ENCODE peak calls at places on chromosomes 5 and 9, in six cellular contexts. N is left ventricle myocardium inferior, Z is cardiac fibroblast, D is tibial nerve, T is breast epithelium, P is body of pancreas. R is an unnamed sample.

GRCh38 chr5:103929310-103930003 is 366.9 kb upstream of the NUDT12 start:
- DNase-seq in N (no peak), T (no peak), Z (no peak), P (no peak), D (no peak), R (peak)

GRCh38 chr5:56481147-56481997 is 248.2 kb upstream of the ANKRD55 start:
- DNase-seq in Z (peak), N (peak), D (no peak), P (peak), T (no peak), R (peak)

GRCh38 chr9:14353222-14354056 is 39.5 kb upstream of the NFIB start:
- DNase-seq in Z (peak), N (peak), T (peak), D (peak), P (peak), R (peak)

GRCh38 chr9:70635790-70636189 is 221.3 kb upstream of the KLF9 start:
- DNase-seq in P (no peak), N (no peak), T (no peak), Z (peak), D (no peak), R (no peak)

GRCh38 chr5:105872569-105873270 is 1798.0 kb downstream of the EFNA5 start:
- DNase-seq in Z (peak), N (no peak), T (no peak), P (no peak), D (no peak), R (no peak)

GRCh38 chr9:100011062-100011681 is 87.6 kb downstream of the ERP44 start:
- DNase-seq in P (peak), Z (peak), T (no peak), D (no peak), N (no peak), R (peak)

GRCh38 chr9:109497193-109498165 is 628 bp downstream of the PTPN3 start:
- DNase-seq in Z (no peak), P (peak), D (no peak), N (no peak), T (no peak), R (no peak)

GRCh38 chr9:73137286-73137899 is 14.3 kb upstream of the ANXA1 start:
- DNase-seq in P (no peak), D (no peak), T (no peak), Z (no peak), N (no peak), R (peak)

GRCh38 chr9:69397384-69398214 is 72.6 kb downstream of the ENTREP1 start:
- DNase-seq in Z (peak), T (peak), P (no peak), D (no peak), N (no peak), R (peak)

GRCh38 chr5:73464016-73464745 is 15.6 kb upstream of the FOXD1 start:
- DNase-seq in P (no peak), N (no peak), D (no peak), Z (peak), T (no peak), R (peak)

GRCh38 chr5:160269017-160269416 is 39.7 kb downstream of the FABP6 start:
- DNase-seq in D (peak), Z (peak), P (peak), N (peak), T (peak), R (peak)

GRCh38 chr5:133285583-133286021 is 233.8 kb downstream of the HSPA4 start:
- DNase-seq in D (no peak), T (peak), N (peak), Z (peak), P (peak), R (peak)

GRCh38 chr9:111961575-111961974 is 65.0 kb downstream of the UGCG start:
- DNase-seq in P (peak), Z (no peak), T (no peak), N (no peak), D (no peak), R (peak)

GRCh38 chr9:20988061-20988460 is 43.4 kb downstream of the HACD4 start:
- DNase-seq in D (no peak), T (no peak), Z (no peak), P (no peak), N (no peak), R (no peak)

GRCh38 chr5:43416988-43417394 is 4.8 kb upstream of the CCL28 start:
- DNase-seq in Z (no peak), T (no peak), P (no peak), D (no peak), N (no peak), R (no peak)

GRCh38 chr9:33288828-33289483 is 1.4 kb upstream of the NFX1 start:
- DNase-seq in Z (no peak), P (no peak), D (no peak), T (no peak), N (no peak), R (no peak)

GRCh38 chr5:3596261-3596825 is 711 bp downstream of the IRX1 start:
- DNase-seq in T (no peak), D (no peak), Z (no peak), P (no peak), N (no peak), R (peak)

GRCh38 chr5:108461628-108462367 is 79.9 kb upstream of the FBXL17 start:
- DNase-seq in P (no peak), D (no peak), N (no peak), Z (peak), T (no peak), R (peak)
- H3K4me3 ChIP-seq in P (no peak), D (no peak), N (no peak), Z (no peak), T (no peak), R (no peak)

GRCh38 chr5:68418680-68419079 is 203.1 kb downstream of the PIK3R1 start:
- DNase-seq in T (no peak), D (no peak), N (no peak), P (no peak), Z (no peak), R (no peak)
- TF ChIP-seq CTCF in T (no peak), D (no peak), N (no peak), P (no peak), Z (no peak), R (no peak)

GRCh38 chr5:38515648-38516047 is 40.8 kb downstream of the LIFR start:
- DNase-seq in P (no peak), D (no peak), Z (peak), T (no peak), N (no peak), R (peak)
- H3K4me3 ChIP-seq in P (no peak), D (no peak), Z (no peak), T (no peak), N (no peak), R (no peak)

DNA sequence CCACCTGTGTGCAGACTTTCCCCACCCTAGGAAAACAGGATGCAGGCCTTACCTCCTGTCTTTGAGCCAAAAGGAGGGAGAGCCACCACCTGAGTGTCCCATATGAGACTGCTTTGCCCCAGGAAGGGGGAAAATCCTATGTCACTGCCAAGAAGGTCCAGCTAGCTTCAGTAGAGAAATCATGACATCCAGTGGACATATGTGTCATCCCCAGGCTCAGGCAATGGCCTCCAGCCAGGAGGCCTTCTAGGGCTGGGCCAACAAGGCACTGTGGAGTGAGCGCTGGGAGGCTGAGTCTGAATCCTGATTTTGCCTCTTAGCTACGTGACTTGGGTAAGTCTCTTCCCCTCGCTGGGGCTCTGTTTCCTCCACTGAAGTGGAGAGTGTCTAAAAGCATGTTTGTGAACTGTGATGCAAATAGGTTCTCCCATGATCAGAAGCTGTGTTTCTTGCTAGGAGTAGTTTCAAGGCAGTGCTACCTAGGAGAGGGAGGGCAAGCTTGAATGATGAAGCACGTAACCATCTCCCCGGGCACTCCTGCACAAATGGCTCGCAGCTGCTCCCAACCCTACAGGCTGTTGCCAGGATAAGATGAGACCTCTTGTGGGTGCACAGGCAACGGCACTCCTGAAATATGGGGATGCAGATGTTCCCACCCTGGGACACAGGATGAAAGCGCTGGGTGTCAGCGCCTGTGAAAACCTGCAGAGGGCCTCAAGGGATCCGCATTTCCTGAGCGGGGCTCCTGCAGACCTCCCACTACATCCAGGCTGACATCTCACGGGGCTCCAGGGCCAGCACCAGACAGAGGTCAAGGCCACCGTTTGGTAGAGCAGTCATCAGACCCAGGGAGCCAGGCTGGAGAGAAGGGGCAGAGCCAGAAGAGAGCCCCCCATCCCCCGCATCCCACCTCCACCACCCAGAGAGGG is 60.5 kb downstream of the SMIM23 start:
- DNase-seq in Z (peak), N (peak), D (no peak), T (no peak), P (peak), R (peak)
- TF ChIP-seq CTCF in Z (peak), N (peak), D (no peak), T (no peak), P (no peak), R (peak)

GRCh38 chr5:76546497-76547102 is 76.6 kb downstream of the F2RL2 start:
- DNase-seq in Z (no peak), N (no peak), P (no peak), D (no peak), T (no peak), R (no peak)
- H3K4me3 ChIP-seq in Z (no peak), N (no peak), P (no peak), D (no peak), T (no peak), R (no peak)

GRCh38 chr5:148729182-148729581 is 74.9 kb upstream of the HTR4 start:
- DNase-seq in N (no peak), T (no peak), D (no peak), Z (peak), P (no peak), R (no peak)
- TF ChIP-seq CTCF in N (peak), T (no peak), D (no peak), Z (peak), P (no peak), R (no peak)

GRCh38 chr5:110354341-110354740 is 372.1 kb downstream of the TMEM232 start:
- DNase-seq in Z (peak), T (no peak), N (no peak), P (peak), D (no peak), R (peak)
- H3K4me3 ChIP-seq in Z (no peak), T (no peak), N (no peak), P (no peak), D (no peak), R (no peak)

GRCh38 chr9:126694206-126695081 is 80.7 kb downstream of the LMX1B start:
- DNase-seq in D (no peak), P (no peak), T (no peak), Z (no peak), N (no peak), R (no peak)

GRCh38 chr9:126693428-126693931 is 79.8 kb downstream of the LMX1B start:
- DNase-seq in P (no peak), T (no peak), D (no peak), N (no peak), Z (no peak), R (no peak)

GRCh38 chr9:126692041-126692758 is 78.5 kb downstream of the LMX1B start:
- DNase-seq in D (no peak), P (no peak), Z (no peak), T (no peak), N (no peak), R (no peak)

GRCh38 chr9:126690431-126691051 is 76.8 kb downstream of the LMX1B start:
- DNase-seq in N (peak), D (no peak), P (peak), T (no peak), Z (no peak), R (peak)

DNA sequence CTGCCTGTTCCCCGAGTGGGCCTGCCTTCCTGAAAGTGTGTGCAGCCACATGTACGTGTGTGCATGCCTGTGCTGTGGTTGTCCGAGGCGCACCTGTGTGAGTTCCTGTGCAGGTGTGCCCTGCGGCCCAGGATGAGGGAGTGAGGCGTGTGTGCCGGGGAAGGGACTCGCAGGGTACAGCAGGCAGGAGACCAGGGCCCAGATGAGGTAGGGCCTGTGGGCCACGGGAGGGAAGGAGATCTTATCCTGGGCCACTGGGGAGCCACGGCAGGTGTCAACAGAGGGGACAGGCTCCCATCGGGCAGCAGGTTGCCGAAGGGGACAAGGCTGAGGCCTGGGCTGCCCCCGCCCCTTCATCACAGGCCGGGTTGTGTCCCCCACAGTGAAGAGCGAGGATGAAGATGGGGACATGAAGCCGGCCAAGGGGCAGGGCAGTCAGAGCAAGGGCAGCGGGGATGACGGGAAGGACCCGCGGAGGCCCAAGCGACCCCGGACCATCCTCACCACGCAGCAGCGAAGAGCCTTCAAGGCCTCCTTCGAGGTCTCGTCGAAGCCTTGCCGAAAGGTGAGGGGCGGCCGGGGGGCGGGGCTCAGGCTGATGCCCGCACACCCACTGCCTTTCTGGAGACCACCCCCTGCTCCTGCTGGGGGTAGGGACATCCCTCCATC is 79.2 kb downstream of the LMX1B start:
- DNase-seq in P (no peak), D (no peak), N (no peak), T (no peak), Z (no peak), R (no peak)
- TF ChIP-seq CTCF in P (no peak), D (no peak), N (no peak), T (no peak), Z (no peak), R (no peak)

GRCh38 chr5:95619518-95620029 is 313 bp upstream of the GPR150 start:
- DNase-seq in D (no peak), T (no peak), P (no peak), Z (no peak), N (no peak), R (no peak)

GRCh38 chr5:95621839-95622629 is 2.1 kb downstream of the GPR150 start:
- DNase-seq in T (no peak), Z (no peak), P (peak), D (no peak), N (no peak), R (no peak)

GRCh38 chr5:95620870-95621838 is 1.3 kb downstream of the GPR150 start:
- DNase-seq in Z (peak), P (peak), D (no peak), N (peak), T (no peak), R (no peak)

GRCh38 chr5:95619096-95619495 is 791 bp upstream of the GPR150 start:
- DNase-seq in D (no peak), N (no peak), P (no peak), T (no peak), Z (peak), R (peak)

DNA sequence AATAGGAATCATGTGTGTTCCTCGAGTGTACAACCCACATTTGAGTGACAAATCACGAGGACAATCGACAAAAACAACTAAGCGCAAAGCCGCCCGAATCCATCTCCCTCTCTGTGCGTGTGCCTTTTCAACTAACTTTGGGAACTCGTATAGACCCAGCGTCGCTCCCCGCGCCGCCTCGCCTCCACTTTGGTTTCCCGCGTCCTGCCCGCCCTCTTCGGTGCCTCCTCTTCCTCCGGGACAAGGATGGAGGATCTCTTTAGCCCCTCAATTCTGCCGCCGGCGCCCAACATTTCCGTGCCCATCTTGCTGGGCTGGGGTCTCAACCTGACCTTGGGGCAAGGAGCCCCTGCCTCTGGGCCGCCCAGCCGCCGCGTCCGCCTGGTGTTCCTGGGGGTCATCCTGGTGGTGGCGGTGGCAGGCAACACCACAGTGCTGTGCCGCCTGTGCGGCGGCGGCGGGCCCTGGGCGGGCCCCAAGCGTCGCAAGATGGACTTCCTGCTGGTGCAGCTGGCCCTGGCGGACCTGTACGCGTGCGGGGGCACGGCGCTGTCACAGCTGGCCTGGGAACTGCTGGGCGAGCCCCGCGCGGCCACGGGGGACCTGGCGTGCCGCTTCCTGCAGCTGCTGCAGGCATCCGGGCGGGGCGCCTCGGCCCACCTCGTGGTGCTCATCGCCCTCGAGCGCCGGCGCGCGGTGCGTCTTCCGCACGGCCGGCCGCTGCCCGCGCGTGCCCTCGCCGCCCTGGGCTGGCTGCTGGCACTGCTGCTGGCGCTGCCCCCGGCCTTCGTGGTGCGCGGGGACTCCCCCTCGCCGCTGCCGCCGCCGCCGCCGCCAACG is at the start of gene GPR150:
- DNase-seq in N (peak), P (peak), T (no peak), D (no peak), Z (peak), R (peak)
- H3K4me3 ChIP-seq in N (peak), P (peak), T (peak), D (peak), Z (peak), R (peak)

GRCh38 chr9:34400275-34400674 is 23.6 kb upstream of the MYORG start:
- DNase-seq in D (no peak), N (no peak), P (no peak), T (no peak), Z (no peak), R (no peak)
- TF ChIP-seq CTCF in D (no peak), N (no peak), P (no peak), T (no peak), Z (no peak), R (no peak)

R was measured in fibroblast of mammary gland.